ENCODE peak calls at places on chromosomes 6 and 20, in five cellular contexts. O is adipocyte, H is skeletal muscle cell, J is SJSA1, S is IMR-90. W is an unnamed sample.

GRCh38 chr20:39775110-39775509 is 813.0 kb downstream of the DHX35 start:
- DNase-seq in O (peak; percentile 62), H (no peak), J (no peak), S (no peak), W (peak; percentile 5)

GRCh38 chr20:24752612-24753011 is 196.5 kb upstream of the CST7 start:
- DNase-seq in O (no peak), H (no peak), J (peak; percentile 36), S (no peak), W (no peak)

GRCh38 chr6:52577022-52577777 is at the start of gene TRAM2:
- DNase-seq in O (peak; percentile 96), H (no peak), J (peak; percentile 85), S (peak; percentile 74), W (no peak)

GRCh38 chr6:159252955-159253508 is 83.8 kb downstream of the FNDC1 start:
- DNase-seq in O (peak; percentile 56), H (peak; percentile 7), J (no peak), S (peak; percentile 45), W (no peak)

GRCh38 chr6:81783893-81784292 is 31.4 kb upstream of the TENT5A start:
- DNase-seq in O (no peak), H (no peak), J (no peak), S (no peak), W (no peak)

GRCh38 chr20:39909447-39909846 is 779.6 kb downstream of the MAFB start:
- DNase-seq in O (no peak), H (no peak), J (no peak), S (no peak), W (no peak)

GRCh38 chr6:114009192-114009591 is 38.2 kb upstream of the HDAC2 start:
- DNase-seq in O (no peak), H (no peak), J (no peak), S (no peak), W (no peak)

GRCh38 chr6:6332240-6332639 is 11.8 kb upstream of the F13A1 start:
- DNase-seq in O (no peak), H (no peak), J (no peak), S (no peak), W (no peak)

GRCh38 chr20:39800111-39800510 is 838.0 kb downstream of the DHX35 start:
- DNase-seq in O (peak; percentile 49), H (peak; percentile 7), J (no peak), S (peak; percentile 52), W (peak; percentile 28)

GRCh38 chr6:42727084-42727601 is 4.7 kb upstream of the PRPH2 start:
- DNase-seq in O (no peak), H (no peak), J (no peak), S (peak; percentile 21), W (no peak)
- H3K4me3 ChIP-seq in O (peak overlapping the region; percentile 79), H (peak overlapping the region; percentile 32), J (no peak overlapping the region), S (peak overlapping the region; percentile 43), W (peak overlapping the region; percentile 34)

DNA sequence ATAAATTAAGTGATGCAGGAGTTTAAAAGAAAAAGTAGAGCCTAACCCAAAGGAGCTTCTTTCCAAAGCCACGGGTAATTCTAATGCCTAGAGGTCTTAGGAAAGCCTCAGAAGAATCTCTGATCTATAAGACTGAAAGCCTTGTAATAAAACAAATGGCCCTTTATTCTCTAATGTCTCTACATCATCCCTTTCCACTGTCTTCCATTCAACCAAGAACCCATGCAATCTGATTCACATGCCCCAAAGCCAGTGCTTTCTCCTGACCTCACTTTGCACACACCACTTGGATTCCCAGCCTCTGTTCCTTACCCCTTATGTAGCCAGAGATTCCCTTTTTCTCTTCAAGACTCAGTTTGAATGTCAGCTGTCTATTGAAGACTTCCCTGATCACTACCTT is 252.9 kb upstream of the NRSN1 start:
- DNase-seq in O (no peak), H (no peak), J (no peak), S (no peak), W (no peak)
- H3K4me3 ChIP-seq in O (no peak overlapping the region), H (no peak overlapping the region), J (no peak overlapping the region), S (no peak overlapping the region), W (no peak overlapping the region)

DNA sequence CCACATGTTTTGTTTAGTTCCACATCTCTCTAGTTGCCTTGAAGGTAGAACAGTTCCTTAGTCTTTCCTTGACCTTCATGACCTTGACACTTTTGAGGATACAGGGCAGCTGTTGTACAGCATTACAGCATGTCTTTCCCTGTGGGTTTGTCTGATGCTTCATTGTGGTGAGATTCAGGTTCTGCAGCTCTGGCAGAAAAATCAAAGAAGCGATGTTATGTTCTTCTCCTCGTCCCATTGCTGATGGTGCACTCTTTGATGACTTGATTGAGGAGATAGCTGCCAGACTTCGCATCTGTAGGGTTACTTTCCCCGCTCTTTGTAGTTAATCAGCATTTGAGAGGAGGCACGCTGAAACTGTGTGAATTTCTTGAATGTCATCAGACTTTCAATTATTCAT is 12.0 kb downstream of the CEBPB start:
- DNase-seq in O (no peak), H (no peak), J (no peak), S (no peak), W (no peak)
- H3K4me3 ChIP-seq in O (no peak overlapping the region), H (no peak overlapping the region), J (no peak overlapping the region), S (no peak overlapping the region), W (no peak overlapping the region)

GRCh38 chr20:43926287-43926686 is 11.6 kb downstream of the TOX2 start:
- DNase-seq in O (no peak), H (no peak), J (no peak), S (no peak), W (no peak)
- H3K4me3 ChIP-seq in O (no peak overlapping the region), H (no peak overlapping the region), J (no peak overlapping the region), S (no peak overlapping the region), W (no peak overlapping the region)

GRCh38 chr6:7730852-7731251 is 5.0 kb downstream of the BMP6 start:
- DNase-seq in O (peak; percentile 60), H (peak; percentile 50), J (peak; percentile 86), S (peak; percentile 90), W (peak; percentile 65)

GRCh38 chr6:7731289-7731688 is 5.4 kb downstream of the BMP6 start:
- DNase-seq in O (no peak), H (no peak), J (peak; percentile 57), S (no peak), W (no peak)

GRCh38 chr6:7730003-7730402 is 4.1 kb downstream of the BMP6 start:
- DNase-seq in O (no peak), H (no peak), J (no peak), S (no peak), W (no peak)

GRCh38 chr6:7728855-7729590 is 3.1 kb downstream of the BMP6 start:
- DNase-seq in O (no peak), H (no peak), J (no peak), S (no peak), W (no peak)

DNA sequence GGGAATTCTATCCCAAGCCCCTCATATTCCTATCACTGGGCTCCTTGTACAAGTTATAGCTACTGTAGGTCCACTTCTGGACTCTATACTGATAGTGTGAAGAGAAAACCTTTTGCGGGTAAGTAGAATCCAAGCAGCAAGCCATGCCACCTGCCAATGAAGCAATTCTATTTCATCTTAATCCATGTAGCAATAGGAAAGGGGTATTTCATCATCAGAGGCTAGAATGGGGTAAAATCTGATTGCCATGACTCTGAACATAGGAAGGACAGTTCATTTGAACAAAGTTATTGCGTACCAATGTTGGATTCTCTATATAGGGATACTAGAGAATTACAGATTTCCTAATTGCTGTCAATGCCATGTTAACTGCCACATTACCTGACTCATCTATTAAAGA is 4.5 kb downstream of the BMP6 start:
- DNase-seq in O (peak; percentile 39), H (no peak), J (no peak), S (peak; percentile 20), W (no peak)
- H3K4me3 ChIP-seq in O (peak overlapping the region; percentile 10), H (no peak overlapping the region), J (no peak overlapping the region), S (no peak overlapping the region), W (no peak overlapping the region)

DNA sequence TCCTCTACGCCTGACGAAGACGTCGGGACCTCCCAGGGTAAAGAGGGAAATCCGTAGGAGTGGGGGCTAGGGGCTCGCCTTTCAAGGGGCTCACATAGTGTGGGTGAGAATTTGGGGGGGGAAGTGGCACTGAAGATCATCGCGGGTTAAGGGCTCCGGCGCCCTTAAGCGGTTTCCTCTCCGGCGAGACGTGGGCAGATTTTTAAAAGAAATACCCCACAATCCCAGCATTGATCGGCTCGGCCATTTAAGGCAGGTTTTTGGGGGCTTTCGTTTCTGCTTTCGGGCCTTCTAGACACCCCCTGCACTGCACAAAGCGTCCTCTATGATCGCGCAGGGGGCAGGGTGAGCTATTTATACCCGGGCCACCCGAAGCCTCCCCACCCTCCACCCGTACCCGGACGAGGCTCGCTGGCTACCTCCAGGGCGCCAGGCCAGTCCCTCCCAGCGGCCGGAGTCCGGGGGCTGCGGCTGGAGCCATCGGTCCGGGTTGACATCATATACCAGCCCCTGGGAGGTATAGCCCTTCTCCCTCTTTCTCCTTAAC is 1.2 kb downstream of the NKX2-2 start:
- DNase-seq in O (no peak), H (no peak), J (peak; percentile 65), S (no peak), W (no peak)
- H3K4me3 ChIP-seq in O (peak overlapping the region; percentile 50), H (peak overlapping the region; percentile 31), J (peak overlapping the region; percentile 82), S (peak overlapping the region; percentile 17), W (peak overlapping the region; percentile 23)

GRCh38 chr6:146246028-146246427 is 217.2 kb downstream of the GRM1 start:
- DNase-seq in O (no peak), H (no peak), J (no peak), S (no peak), W (no peak)
- H3K4me3 ChIP-seq in O (no peak overlapping the region), H (no peak overlapping the region), J (no peak overlapping the region), S (no peak overlapping the region), W (no peak overlapping the region)

DNA sequence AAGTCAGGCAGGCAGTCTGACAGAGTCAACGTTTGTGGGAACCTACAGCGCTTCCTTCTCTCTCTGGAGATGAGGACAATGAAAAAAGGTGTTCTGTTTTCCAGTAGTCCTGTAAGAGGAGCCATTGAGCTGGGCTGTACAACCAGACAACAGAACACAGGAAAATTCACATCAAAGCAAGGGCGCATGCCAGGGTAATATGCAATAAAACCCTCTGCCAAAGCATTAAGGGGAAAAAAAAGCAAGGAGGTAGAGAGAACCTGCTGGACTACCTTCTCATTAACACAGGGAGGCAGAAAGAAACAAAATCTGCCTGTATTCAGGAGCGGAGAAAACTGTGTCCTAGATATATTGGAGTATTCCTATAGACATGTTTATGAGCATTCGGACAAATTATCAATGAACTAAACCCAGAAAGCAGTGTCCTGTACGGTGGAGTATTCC is 1.3 kb downstream of the RNF24 start:
- DNase-seq in O (peak; percentile 86), H (no peak), J (no peak), S (peak; percentile 85), W (peak; percentile 28)
- H3K4me3 ChIP-seq in O (peak overlapping the region; percentile 95), H (peak overlapping the region; percentile 92), J (peak overlapping the region; percentile 0), S (peak overlapping the region; percentile 99), W (peak overlapping the region; percentile 85)

GRCh38 chr6:122609881-122610689 is at the start of gene PKIB:
- DNase-seq in O (peak; percentile 77), H (peak; percentile 32), J (peak; percentile 64), S (peak; percentile 51), W (no peak)
- H3K4me3 ChIP-seq in O (peak within 1 kb of the TSS; percentile 83), H (peak within 1 kb of the TSS; percentile 67), J (peak within 1 kb of the TSS; percentile 31), S (peak within 1 kb of the TSS; percentile 77), W (peak within 1 kb of the TSS; percentile 62)